ENCODE peak calls at places on chromosomes 3 and 15, in six cellular contexts. One of them, this sample, is unnamed.
A peak's percentile ranks its signal among the peaks of the same experiment; 100 is the strongest.

GRCh38 chr15:95883064-95883463 is 447.4 kb upstream of the NR2F2 start:
- DNase-seq in GM23248: no peak
- DNase-seq in IMR-90: no peak
- DNase-seq in kidney: no peak
- DNase-seq in uterus: no peak
- DNase-seq in fibroblast of lung: no peak
- DNase-seq in this sample: no peak

GRCh38 chr3:141275511-141275910 is 43.9 kb downstream of the PXYLP1 start:
- DNase-seq in IMR-90: no peak
- DNase-seq in uterus: no peak
- DNase-seq in kidney: no peak
- DNase-seq in fibroblast of lung: no peak
- DNase-seq in GM23248: peak; percentile 9
- DNase-seq in this sample: no peak

GRCh38 chr3:128553560-128553959 is 60.6 kb upstream of the GATA2 start:
- DNase-seq in uterus: no peak
- DNase-seq in fibroblast of lung: no peak
- DNase-seq in kidney: no peak
- DNase-seq in IMR-90: no peak
- DNase-seq in GM23248: no peak
- DNase-seq in this sample: no peak

GRCh38 chr15:90881181-90881977 is 2.9 kb upstream of the FES start:
- DNase-seq in GM23248: no peak
- DNase-seq in IMR-90: no peak
- DNase-seq in kidney: no peak
- DNase-seq in fibroblast of lung: no peak
- DNase-seq in uterus: no peak
- DNase-seq in this sample: no peak

GRCh38 chr3:120129041-120129440 is 34.8 kb upstream of the GSK3B start:
- DNase-seq in fibroblast of lung: no peak
- DNase-seq in IMR-90: no peak
- DNase-seq in GM23248: no peak
- DNase-seq in uterus: no peak
- DNase-seq in kidney: no peak
- DNase-seq in this sample: no peak

GRCh38 chr3:84960994-84961393 is 2.2 kb downstream of the CADM2 start:
- DNase-seq in IMR-90: no peak
- DNase-seq in GM23248: no peak
- DNase-seq in fibroblast of lung: no peak
- DNase-seq in kidney: no peak
- DNase-seq in uterus: no peak
- DNase-seq in this sample: no peak

GRCh38 chr3:13141991-13142412 is 68.8 kb upstream of the IQSEC1 start:
- DNase-seq in kidney: peak; percentile 32
- DNase-seq in GM23248: peak; percentile 49
- DNase-seq in uterus: no peak
- DNase-seq in IMR-90: peak; percentile 28
- DNase-seq in fibroblast of lung: peak; percentile 22
- DNase-seq in this sample: no peak

GRCh38 chr3:36512561-36512960 is 132.3 kb downstream of the STAC start:
- DNase-seq in GM23248: no peak
- DNase-seq in kidney: no peak
- DNase-seq in fibroblast of lung: no peak
- DNase-seq in IMR-90: peak; percentile 4
- DNase-seq in uterus: no peak
- DNase-seq in this sample: no peak

GRCh38 chr3:194995922-194996321 is 275.0 kb downstream of the XXYLT1 start:
- DNase-seq in fibroblast of lung: no peak
- DNase-seq in uterus: no peak
- DNase-seq in IMR-90: no peak
- DNase-seq in kidney: no peak
- DNase-seq in GM23248: no peak
- DNase-seq in this sample: no peak

GRCh38 chr3:17942856-17943255 is 200.4 kb upstream of the TBC1D5 start:
- DNase-seq in GM23248: peak; percentile 77
- DNase-seq in fibroblast of lung: no peak
- DNase-seq in kidney: no peak
- DNase-seq in IMR-90: no peak
- DNase-seq in uterus: no peak
- DNase-seq in this sample: no peak

GRCh38 chr15:64452988-64453688 is 7.2 kb upstream of the ZNF609 start:
- DNase-seq in uterus: peak; percentile 25
- DNase-seq in kidney: no peak
- DNase-seq in IMR-90: peak; percentile 33
- DNase-seq in GM23248: no peak
- DNase-seq in fibroblast of lung: peak; percentile 45
- DNase-seq in this sample: no peak

GRCh38 chr3:67361323-67361722 is 293.1 kb downstream of the SUCLG2 start:
- DNase-seq in uterus: no peak
- DNase-seq in IMR-90: no peak
- DNase-seq in GM23248: no peak
- DNase-seq in kidney: no peak
- DNase-seq in fibroblast of lung: no peak
- DNase-seq in this sample: no peak

GRCh38 chr3:131193671-131194291 is 167.1 kb downstream of the NEK11 start:
- DNase-seq in GM23248: peak; percentile 53
- DNase-seq in kidney: no peak
- DNase-seq in fibroblast of lung: no peak
- DNase-seq in IMR-90: no peak
- DNase-seq in uterus: no peak
- DNase-seq in this sample: no peak

GRCh38 chr15:72281713-72282112 is 9.4 kb upstream of the PARP6 start:
- DNase-seq in kidney: no peak
- DNase-seq in GM23248: no peak
- DNase-seq in IMR-90: no peak
- DNase-seq in fibroblast of lung: no peak
- DNase-seq in uterus: no peak
- DNase-seq in this sample: no peak

GRCh38 chr3:112597945-112598344 is 36.1 kb downstream of the SLC35A5 start:
- DNase-seq in uterus: no peak
- DNase-seq in IMR-90: no peak
- DNase-seq in GM23248: no peak
- DNase-seq in kidney: no peak
- DNase-seq in fibroblast of lung: no peak
- DNase-seq in this sample: no peak

GRCh38 chr3:14460342-14461005 is 58.1 kb downstream of the SLC6A6 start:
- DNase-seq in IMR-90: peak; percentile 93
- DNase-seq in GM23248: peak; percentile 92
- DNase-seq in uterus: peak; percentile 73
- DNase-seq in fibroblast of lung: peak; percentile 95
- DNase-seq in kidney: peak; percentile 94
- DNase-seq in this sample: no peak

GRCh38 chr3:112676659-112677234 is 35.8 kb upstream of the CCDC80 start:
- DNase-seq in GM23248: peak; percentile 99
- DNase-seq in kidney: peak; percentile 80
- DNase-seq in uterus: peak; percentile 58
- DNase-seq in IMR-90: peak; percentile 99
- DNase-seq in fibroblast of lung: peak; percentile 96
- DNase-seq in this sample: peak; percentile 61

GRCh38 chr3:99966657-99967420 is 147.5 kb downstream of the FILIP1L start:
- DNase-seq in GM23248: peak; percentile 47
- DNase-seq in fibroblast of lung: peak; percentile 62
- DNase-seq in uterus: no peak
- DNase-seq in IMR-90: peak; percentile 68
- DNase-seq in kidney: no peak
- DNase-seq in this sample: no peak

GRCh38 chr3:29683306-29683993 is 402.6 kb downstream of the RBMS3 start:
- DNase-seq in uterus: no peak
- DNase-seq in IMR-90: peak; percentile 68
- DNase-seq in kidney: no peak
- DNase-seq in fibroblast of lung: peak; percentile 57
- DNase-seq in GM23248: peak; percentile 67
- DNase-seq in this sample: no peak

GRCh38 chr3:49940667-49941249 is 808 bp downstream of the RBM6 start:
- DNase-seq in IMR-90: no peak
- DNase-seq in kidney: no peak
- DNase-seq in GM23248: peak; percentile 22
- DNase-seq in fibroblast of lung: no peak
- DNase-seq in uterus: no peak
- DNase-seq in this sample: no peak

GRCh38 chr15:63600001-63600645 is 2.9 kb downstream of the FBXL22 start:
- DNase-seq in IMR-90: no peak
- DNase-seq in fibroblast of lung: no peak
- DNase-seq in uterus: no peak
- DNase-seq in GM23248: peak; percentile 57
- DNase-seq in kidney: no peak
- DNase-seq in this sample: no peak

GRCh38 chr3:32239638-32240550 is 1.4 kb downstream of the CMTM8 start:
- DNase-seq in kidney: no peak
- DNase-seq in IMR-90: no peak
- DNase-seq in uterus: no peak
- DNase-seq in GM23248: peak; percentile 22
- DNase-seq in fibroblast of lung: peak; percentile 25
- DNase-seq in this sample: peak; percentile 29

GRCh38 chr15:73573071-73573470 is 60.1 kb downstream of the NPTN start:
- DNase-seq in IMR-90: no peak
- DNase-seq in kidney: no peak
- DNase-seq in uterus: no peak
- DNase-seq in fibroblast of lung: no peak
- DNase-seq in GM23248: no peak
- DNase-seq in this sample: no peak

GRCh38 chr3:5304789-5305680 is 117.5 kb downstream of the EDEM1 start:
- DNase-seq in uterus: no peak
- DNase-seq in IMR-90: peak; percentile 44
- DNase-seq in kidney: no peak
- DNase-seq in GM23248: peak; percentile 65
- DNase-seq in fibroblast of lung: peak; percentile 20
- DNase-seq in this sample: peak; percentile 19

GRCh38 chr15:100778831-100779288 is 100.8 kb upstream of the ALDH1A3 start:
- DNase-seq in kidney: no peak
- DNase-seq in fibroblast of lung: no peak
- DNase-seq in uterus: peak; percentile 15
- DNase-seq in IMR-90: no peak
- DNase-seq in GM23248: no peak
- DNase-seq in this sample: peak; percentile 3

GRCh38 chr3:112053229-112053628 is 18.7 kb downstream of the TMPRSS7 start:
- DNase-seq in kidney: no peak
- DNase-seq in uterus: no peak
- DNase-seq in fibroblast of lung: no peak
- DNase-seq in IMR-90: no peak
- DNase-seq in GM23248: no peak
- DNase-seq in this sample: no peak

GRCh38 chr3:197026481-197026866 is 3.1 kb downstream of the MELTF start:
- DNase-seq in GM23248: no peak
- DNase-seq in fibroblast of lung: no peak
- DNase-seq in IMR-90: no peak
- DNase-seq in kidney: no peak
- DNase-seq in uterus: no peak
- DNase-seq in this sample: peak; percentile 4

GRCh38 chr3:62935793-62936192 is 60.6 kb upstream of the CADPS start:
- DNase-seq in fibroblast of lung: no peak
- DNase-seq in kidney: no peak
- DNase-seq in uterus: no peak
- DNase-seq in IMR-90: no peak
- DNase-seq in GM23248: no peak
- DNase-seq in this sample: no peak

GRCh38 chr3:30810617-30811016 is 83.8 kb downstream of the GADL1 start:
- DNase-seq in IMR-90: no peak
- DNase-seq in kidney: peak; percentile 66
- DNase-seq in fibroblast of lung: peak; percentile 18
- DNase-seq in GM23248: no peak
- DNase-seq in uterus: peak; percentile 22
- DNase-seq in this sample: peak; percentile 0

GRCh38 chr3:171778493-171778892 is 31.8 kb downstream of the PLD1 start:
- DNase-seq in GM23248: no peak
- DNase-seq in uterus: no peak
- DNase-seq in IMR-90: no peak
- DNase-seq in fibroblast of lung: no peak
- DNase-seq in kidney: no peak
- DNase-seq in this sample: no peak
- H3K27ac ChIP-seq in GM23248: no peak overlapping the region
- H3K27ac ChIP-seq in uterus: no peak overlapping the region
- H3K27ac ChIP-seq in IMR-90: no peak overlapping the region
- H3K27ac ChIP-seq in fibroblast of lung: no peak overlapping the region
- H3K27ac ChIP-seq in kidney: no peak overlapping the region
- H3K27ac ChIP-seq in this sample: no peak overlapping the region

GRCh38 chr15:70318996-70319465 is 221.3 kb upstream of the TLE3 start:
- DNase-seq in kidney: no peak
- DNase-seq in fibroblast of lung: peak; percentile 84
- DNase-seq in IMR-90: peak; percentile 74
- DNase-seq in GM23248: peak; percentile 86
- DNase-seq in uterus: peak; percentile 82
- DNase-seq in this sample: no peak
- H3K4me1 ChIP-seq in kidney: no peaks in the 10 kb centered on the region
- H3K4me1 ChIP-seq in fibroblast of lung: peaks cover 40% of the 10 kb centered on the region
- H3K4me1 ChIP-seq in IMR-90: peaks cover 19% of the 10 kb centered on the region
- H3K4me1 ChIP-seq in GM23248: peaks cover 50% of the 10 kb centered on the region
- H3K4me1 ChIP-seq in uterus: peaks cover 16% of the 10 kb centered on the region
- H3K4me1 ChIP-seq in this sample: no peaks in the 10 kb centered on the region

GRCh38 chr3:114308377-114308776 is 14.5 kb downstream of the TIGIT start:
- DNase-seq in fibroblast of lung: no peak
- DNase-seq in GM23248: no peak
- DNase-seq in uterus: no peak
- DNase-seq in IMR-90: no peak
- DNase-seq in kidney: no peak
- DNase-seq in this sample: no peak
- H3K27ac ChIP-seq in fibroblast of lung: no peak overlapping the region
- H3K27ac ChIP-seq in GM23248: no peak overlapping the region
- H3K27ac ChIP-seq in uterus: no peak overlapping the region
- H3K27ac ChIP-seq in IMR-90: no peak overlapping the region
- H3K27ac ChIP-seq in kidney: no peak overlapping the region
- H3K27ac ChIP-seq in this sample: peak overlapping the region; percentile 55

DNA sequence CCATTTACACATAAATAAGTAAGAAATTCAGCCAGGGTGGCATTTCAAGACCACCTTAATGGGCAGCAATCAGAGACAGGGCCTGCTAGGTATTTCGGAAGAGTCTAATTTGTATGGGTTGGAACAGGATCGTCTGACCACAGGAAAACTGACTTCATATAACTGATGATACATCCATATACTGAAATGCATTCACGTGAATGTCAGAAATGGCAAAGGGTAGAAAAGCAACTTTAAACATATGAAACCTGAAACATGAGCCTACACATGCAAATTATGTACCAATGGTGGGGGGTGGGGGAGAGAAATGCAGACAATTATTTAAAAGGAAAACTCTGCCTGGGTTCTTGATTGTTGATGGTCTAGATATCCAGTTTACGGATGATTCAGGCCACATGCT is 582.2 kb downstream of the FOXP1 start:
- DNase-seq in GM23248: no peak
- DNase-seq in kidney: no peak
- DNase-seq in IMR-90: peak; percentile 29
- DNase-seq in fibroblast of lung: no peak
- DNase-seq in uterus: no peak
- DNase-seq in this sample: no peak
- H3K4me1 ChIP-seq in GM23248: peaks cover 12% of the 10 kb centered on the region
- H3K4me1 ChIP-seq in kidney: peaks cover 2% of the 10 kb centered on the region
- H3K4me1 ChIP-seq in IMR-90: peaks cover 8% of the 10 kb centered on the region
- H3K4me1 ChIP-seq in fibroblast of lung: peaks cover 2% of the 10 kb centered on the region
- H3K4me1 ChIP-seq in uterus: no peaks in the 10 kb centered on the region
- H3K4me1 ChIP-seq in this sample: no peaks in the 10 kb centered on the region